ENCODE peak calls at places on chromosome 9, in six cellular contexts. W, I, H, X, E and T are unnamed samples. For H3K9me3, the result is how much of the 10 kb centered on the place peaks cover.

GRCh38 chr9:12774861-12775367 is at the start of gene LURAP1L:
- DNase-seq in W (no peak), I (peak), H (peak), X (peak), E (peak), T (no peak)

GRCh38 chr9:95752129-95752731 is 123.3 kb upstream of the ERCC6L2 start:
- DNase-seq in W (no peak), I (no peak), H (no peak), X (no peak), E (no peak), T (no peak)

GRCh38 chr9:4152201-4152600 is 147.7 kb downstream of the GLIS3 start:
- DNase-seq in W (no peak), I (no peak), H (no peak), X (no peak), E (no peak), T (no peak)

GRCh38 chr9:131503626-131504465 is 1.1 kb downstream of the POMT1 start:
- DNase-seq in W (peak), I (no peak), H (no peak), X (no peak), E (peak), T (peak)

GRCh38 chr9:124197177-124198095 is 60.3 kb upstream of the NEK6 start:
- DNase-seq in W (no peak), I (peak), H (peak), X (no peak), E (no peak), T (no peak)

GRCh38 chr9:120441446-120442279 is 138.3 kb downstream of the CDK5RAP2 start:
- DNase-seq in W (no peak), I (no peak), H (no peak), X (no peak), E (no peak), T (no peak)

GRCh38 chr9:106467113-106467846 is 395.7 kb upstream of the ZNF462 start:
- DNase-seq in W (no peak), I (no peak), H (no peak), X (peak), E (peak), T (no peak)

GRCh38 chr9:93061791-93062299 is 3.3 kb downstream of the SUSD3 start:
- DNase-seq in W (no peak), I (no peak), H (peak), X (no peak), E (peak), T (no peak)

GRCh38 chr9:81632599-81632998 is 56.7 kb downstream of the TLE1 start:
- DNase-seq in W (no peak), I (no peak), H (no peak), X (no peak), E (no peak), T (no peak)

GRCh38 chr9:33785914-33786313 is 9.4 kb upstream of the PRSS3 start:
- DNase-seq in W (no peak), I (no peak), H (no peak), X (no peak), E (no peak), T (no peak)

GRCh38 chr9:116323571-116323970 is 170.0 kb downstream of the PAPPA start:
- DNase-seq in W (no peak), I (no peak), H (no peak), X (no peak), E (no peak), T (no peak)

GRCh38 chr9:135076876-135077430 is 10.5 kb upstream of the OLFM1 start:
- DNase-seq in W (no peak), I (peak), H (peak), X (no peak), E (no peak), T (no peak)

GRCh38 chr9:91047993-91048607 is 246.5 kb downstream of the SYK start:
- DNase-seq in W (no peak), I (no peak), H (no peak), X (no peak), E (no peak), T (no peak)

GRCh38 chr9:69743930-69744329 is 15.9 kb downstream of the PTAR1 start:
- DNase-seq in W (no peak), I (no peak), H (no peak), X (no peak), E (no peak), T (no peak)

GRCh38 chr9:84139296-84140100 is 158.9 kb downstream of the RMI1 start:
- DNase-seq in W (no peak), I (no peak), H (peak), X (no peak), E (peak), T (no peak)

GRCh38 chr9:121509175-121509574 is 9.5 kb upstream of the GGTA1 start:
- DNase-seq in W (no peak), I (no peak), H (no peak), X (no peak), E (no peak), T (no peak)

GRCh38 chr9:7533376-7534090 is 266.0 kb downstream of the DMAC1 start:
- DNase-seq in W (no peak), I (no peak), H (no peak), X (no peak), E (no peak), T (no peak)

GRCh38 chr9:134585021-134585561 is 56.5 kb upstream of the COL5A1 start:
- DNase-seq in W (no peak), I (no peak), H (peak), X (no peak), E (no peak), T (no peak)

GRCh38 chr9:89433826-89434225 is 64.1 kb downstream of the SEMA4D start:
- DNase-seq in W (no peak), I (no peak), H (no peak), X (no peak), E (peak), T (no peak)

GRCh38 chr9:116059466-116059865 is 94.1 kb upstream of the PAPPA start:
- DNase-seq in W (no peak), I (no peak), H (no peak), X (no peak), E (no peak), T (no peak)

GRCh38 chr9:29865764-29866313 is 2292.6 kb upstream of the C9orf72 start:
- DNase-seq in W (no peak), I (no peak), H (no peak), X (no peak), E (peak), T (no peak)

GRCh38 chr9:112945620-112946208 is 55.0 kb upstream of the SLC46A2 start:
- DNase-seq in W (no peak), I (no peak), H (no peak), X (peak), E (no peak), T (no peak)

GRCh38 chr9:2560175-2560574 is 61.4 kb upstream of the VLDLR start:
- DNase-seq in W (no peak), I (no peak), H (no peak), X (no peak), E (no peak), T (no peak)
- H3K9me3 ChIP-seq in W (under half), I (under half), H (under half), X (under half), E (under half), T (under half)

GRCh38 chr9:11735391-11735790 is 957.8 kb upstream of the TYRP1 start:
- DNase-seq in W (no peak), I (no peak), H (no peak), X (no peak), E (no peak), T (no peak)
- H3K9me3 ChIP-seq in W (under half), I (under half), H (under half), X (under half), E (under half), T (under half)

DNA sequence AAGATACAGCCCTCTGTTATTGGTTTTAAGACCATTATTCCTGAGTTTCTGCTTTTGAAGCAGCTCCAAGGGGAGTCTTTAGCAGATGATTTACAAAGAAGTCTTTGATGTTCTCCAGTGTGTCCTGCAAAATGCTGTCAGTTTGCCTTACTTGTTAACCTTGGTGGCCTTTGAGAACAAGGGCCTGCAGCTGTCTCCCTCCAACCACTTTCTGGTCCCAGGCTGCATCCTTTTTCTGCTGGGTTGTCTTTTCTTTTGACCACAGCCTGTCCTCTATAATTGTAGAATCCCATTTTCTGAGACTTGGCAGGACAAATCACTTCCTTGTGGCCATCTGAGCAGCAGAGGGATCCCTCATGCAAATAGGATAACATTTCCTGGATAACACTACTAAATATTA is 281.4 kb downstream of the DMRT2 start:
- DNase-seq in W (no peak), I (no peak), H (no peak), X (no peak), E (peak), T (no peak)
- H3K9me3 ChIP-seq in W (under half), I (under half), H (under half), X (under half), E (under half), T (under half)

GRCh38 chr9:79706512-79706911 is 134.7 kb downstream of the TLE4 start:
- DNase-seq in W (no peak), I (no peak), H (no peak), X (no peak), E (no peak), T (no peak)

GRCh38 chr9:79709945-79710674 is 138.3 kb downstream of the TLE4 start:
- DNase-seq in W (no peak), I (no peak), H (no peak), X (no peak), E (no peak), T (no peak)

GRCh38 chr9:79705704-79706103 is 133.9 kb downstream of the TLE4 start:
- DNase-seq in W (no peak), I (no peak), H (no peak), X (no peak), E (no peak), T (no peak)

GRCh38 chr9:79708541-79708940 is 136.8 kb downstream of the TLE4 start:
- DNase-seq in W (no peak), I (no peak), H (no peak), X (no peak), E (no peak), T (no peak)

DNA sequence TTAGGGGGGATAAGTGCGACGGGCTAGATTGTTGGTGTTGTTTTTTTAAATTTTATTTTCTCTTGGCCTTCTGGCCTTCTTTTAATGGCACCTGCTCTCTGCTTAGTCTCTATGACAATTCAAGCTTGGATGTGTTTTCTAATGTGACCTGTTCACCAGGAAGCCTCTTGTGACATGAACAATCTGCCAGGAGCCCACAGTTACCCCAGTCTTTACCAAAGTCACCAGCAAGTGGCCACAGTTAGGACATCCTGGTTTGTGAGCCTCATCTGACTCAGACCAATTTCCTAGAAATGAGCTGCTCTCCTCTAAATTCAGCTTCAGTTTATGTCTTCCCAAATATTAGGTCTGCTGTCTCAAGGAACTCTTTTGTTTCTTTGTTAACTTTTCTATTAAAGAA is 135.8 kb downstream of the TLE4 start:
- DNase-seq in W (no peak), I (no peak), H (no peak), X (no peak), E (no peak), T (no peak)
- H3K9me3 ChIP-seq in W (under half), I (under half), H (under half), X (under half), E (under half), T (under half)

GRCh38 chr9:122742003-122742402 is at the start of gene OR1L6:
- DNase-seq in W (no peak), I (no peak), H (no peak), X (no peak), E (no peak), T (no peak)
- H3K9me3 ChIP-seq in W (under half), I (under half), H (under half), X (under half), E (under half), T (under half)